ENCODE peak calls at places on chromosomes 12 and 14, in eight cellular contexts. One of them, this sample, is unnamed. For H3K4me1, the result is how much of the 10 kb centered on the place peaks cover.

GRCh38 chr14:64074961-64075619 is 219.1 kb downstream of the ESR2 start:
- DNase-seq in heart right ventricle: no peak
- DNase-seq in tibial nerve: no peak
- DNase-seq in mesenchymal stem cell: peak
- DNase-seq in effector memory CD4-positive, alpha-beta T cell: no peak
- DNase-seq in tibial artery: no peak
- DNase-seq in transverse colon: no peak
- DNase-seq in endodermal cell: no peak
- DNase-seq in this sample: no peak

GRCh38 chr12:67650528-67651379 is 2.2 kb downstream of the DYRK2 start:
- DNase-seq in tibial nerve: no peak
- DNase-seq in endodermal cell: peak
- DNase-seq in mesenchymal stem cell: no peak
- DNase-seq in transverse colon: peak
- DNase-seq in effector memory CD4-positive, alpha-beta T cell: no peak
- DNase-seq in tibial artery: no peak
- DNase-seq in heart right ventricle: no peak
- DNase-seq in this sample: no peak

GRCh38 chr12:110262442-110263388 is 18.3 kb upstream of the ATP2A2 start:
- DNase-seq in heart right ventricle: no peak
- DNase-seq in mesenchymal stem cell: peak
- DNase-seq in effector memory CD4-positive, alpha-beta T cell: no peak
- DNase-seq in endodermal cell: no peak
- DNase-seq in tibial nerve: no peak
- DNase-seq in transverse colon: no peak
- DNase-seq in tibial artery: no peak
- DNase-seq in this sample: peak

GRCh38 chr14:58171090-58171489 is 19.1 kb upstream of the ARMH4 start:
- DNase-seq in heart right ventricle: peak
- DNase-seq in effector memory CD4-positive, alpha-beta T cell: peak
- DNase-seq in tibial nerve: peak
- DNase-seq in mesenchymal stem cell: peak
- DNase-seq in endodermal cell: peak
- DNase-seq in tibial artery: peak
- DNase-seq in transverse colon: peak
- DNase-seq in this sample: peak

GRCh38 chr12:108884116-108885012 is 4.5 kb downstream of the DAO start:
- DNase-seq in tibial artery: no peak
- DNase-seq in tibial nerve: peak
- DNase-seq in effector memory CD4-positive, alpha-beta T cell: peak
- DNase-seq in heart right ventricle: peak
- DNase-seq in endodermal cell: peak
- DNase-seq in mesenchymal stem cell: no peak
- DNase-seq in transverse colon: peak
- DNase-seq in this sample: peak

GRCh38 chr14:22231022-22231421 is 358.0 kb downstream of the DAD1 start:
- DNase-seq in transverse colon: no peak
- DNase-seq in mesenchymal stem cell: no peak
- DNase-seq in tibial artery: no peak
- DNase-seq in heart right ventricle: no peak
- DNase-seq in effector memory CD4-positive, alpha-beta T cell: no peak
- DNase-seq in tibial nerve: no peak
- DNase-seq in endodermal cell: no peak
- DNase-seq in this sample: no peak

GRCh38 chr14:77620222-77620865 is 3.9 kb upstream of the SPTLC2 start:
- DNase-seq in effector memory CD4-positive, alpha-beta T cell: no peak
- DNase-seq in transverse colon: no peak
- DNase-seq in endodermal cell: no peak
- DNase-seq in tibial artery: no peak
- DNase-seq in tibial nerve: no peak
- DNase-seq in heart right ventricle: no peak
- DNase-seq in mesenchymal stem cell: no peak
- DNase-seq in this sample: no peak

GRCh38 chr14:39430762-39431415 is 1.3 kb downstream of the FBXO33 start:
- DNase-seq in endodermal cell: peak
- DNase-seq in heart right ventricle: peak
- DNase-seq in mesenchymal stem cell: no peak
- DNase-seq in effector memory CD4-positive, alpha-beta T cell: no peak
- DNase-seq in transverse colon: no peak
- DNase-seq in tibial nerve: no peak
- DNase-seq in tibial artery: no peak
- DNase-seq in this sample: no peak

GRCh38 chr12:91053951-91054715 is 3.7 kb downstream of the KERA start:
- DNase-seq in tibial nerve: no peak
- DNase-seq in effector memory CD4-positive, alpha-beta T cell: no peak
- DNase-seq in transverse colon: peak
- DNase-seq in heart right ventricle: no peak
- DNase-seq in mesenchymal stem cell: peak
- DNase-seq in endodermal cell: no peak
- DNase-seq in tibial artery: no peak
- DNase-seq in this sample: no peak

GRCh38 chr12:122142857-122143256 is 31.2 kb downstream of the IL31 start:
- DNase-seq in tibial artery: no peak
- DNase-seq in transverse colon: no peak
- DNase-seq in tibial nerve: no peak
- DNase-seq in effector memory CD4-positive, alpha-beta T cell: no peak
- DNase-seq in endodermal cell: no peak
- DNase-seq in mesenchymal stem cell: no peak
- DNase-seq in heart right ventricle: no peak
- DNase-seq in this sample: no peak

GRCh38 chr12:109510196-109510595 is 32.8 kb downstream of the UBE3B start:
- DNase-seq in effector memory CD4-positive, alpha-beta T cell: no peak
- DNase-seq in tibial nerve: no peak
- DNase-seq in tibial artery: no peak
- DNase-seq in heart right ventricle: peak
- DNase-seq in mesenchymal stem cell: no peak
- DNase-seq in endodermal cell: no peak
- DNase-seq in transverse colon: no peak
- DNase-seq in this sample: no peak

GRCh38 chr12:54392485-54393349 is 8.2 kb upstream of the ZNF385A start:
- DNase-seq in effector memory CD4-positive, alpha-beta T cell: no peak
- DNase-seq in tibial nerve: no peak
- DNase-seq in endodermal cell: no peak
- DNase-seq in heart right ventricle: no peak
- DNase-seq in transverse colon: no peak
- DNase-seq in tibial artery: no peak
- DNase-seq in mesenchymal stem cell: no peak
- DNase-seq in this sample: no peak

GRCh38 chr14:88005978-88006851 is 1.3 kb downstream of the GPR65 start:
- DNase-seq in tibial nerve: no peak
- DNase-seq in mesenchymal stem cell: no peak
- DNase-seq in heart right ventricle: no peak
- DNase-seq in transverse colon: peak
- DNase-seq in tibial artery: no peak
- DNase-seq in effector memory CD4-positive, alpha-beta T cell: peak
- DNase-seq in endodermal cell: no peak
- DNase-seq in this sample: peak

DNA sequence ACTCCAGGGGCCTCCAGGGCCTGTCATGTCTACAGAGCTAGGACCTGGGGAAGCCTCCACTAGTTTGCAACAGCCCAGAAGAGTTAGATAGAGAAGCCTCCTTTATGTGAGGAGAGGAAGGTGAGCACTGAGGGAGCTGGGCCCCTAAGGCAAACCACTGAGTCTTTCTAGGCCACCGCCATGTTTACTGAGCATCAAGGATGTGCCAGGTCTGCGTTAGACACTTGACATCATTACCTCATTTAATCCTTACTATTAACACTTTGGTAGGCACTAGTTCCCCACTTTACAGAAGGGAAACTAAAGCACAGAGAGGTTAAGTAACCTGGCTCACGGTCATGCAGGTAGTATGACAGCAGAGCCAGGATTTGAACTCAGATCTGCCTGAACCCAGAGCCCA is 12.9 kb downstream of the CTDSP2 start:
- DNase-seq in effector memory CD4-positive, alpha-beta T cell: no peak
- DNase-seq in mesenchymal stem cell: no peak
- DNase-seq in transverse colon: no peak
- DNase-seq in heart right ventricle: no peak
- DNase-seq in tibial artery: no peak
- DNase-seq in tibial nerve: no peak
- DNase-seq in endodermal cell: no peak
- DNase-seq in this sample: no peak
- H3K4me1 ChIP-seq in effector memory CD4-positive, alpha-beta T cell: half or more
- H3K4me1 ChIP-seq in mesenchymal stem cell: half or more
- H3K4me1 ChIP-seq in transverse colon: half or more
- H3K4me1 ChIP-seq in heart right ventricle: half or more
- H3K4me1 ChIP-seq in tibial artery: half or more
- H3K4me1 ChIP-seq in tibial nerve: half or more
- H3K4me1 ChIP-seq in endodermal cell: under half
- H3K4me1 ChIP-seq in this sample: half or more

DNA sequence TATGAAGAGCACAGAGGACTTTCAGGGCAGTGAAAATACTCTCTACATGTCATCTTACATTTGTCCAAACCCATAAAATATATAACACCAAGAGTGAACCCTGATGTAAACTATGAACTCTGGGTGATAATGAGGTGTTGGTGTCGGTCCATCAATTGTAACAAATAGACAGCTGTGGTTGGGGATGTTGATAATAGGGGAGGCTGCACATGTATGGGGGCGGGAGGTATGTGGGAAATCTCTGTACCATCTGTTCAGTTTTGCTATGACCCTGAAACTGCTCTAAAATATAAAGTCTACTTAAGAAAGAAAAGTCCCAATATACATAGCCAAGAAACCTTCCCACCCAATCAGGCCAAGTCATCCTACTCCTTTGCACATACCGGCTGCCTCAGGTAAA is 88.5 kb downstream of the GPR135 start:
- DNase-seq in endodermal cell: no peak
- DNase-seq in effector memory CD4-positive, alpha-beta T cell: no peak
- DNase-seq in tibial nerve: no peak
- DNase-seq in transverse colon: no peak
- DNase-seq in mesenchymal stem cell: no peak
- DNase-seq in tibial artery: no peak
- DNase-seq in heart right ventricle: no peak
- DNase-seq in this sample: no peak
- H3K4me3 ChIP-seq in endodermal cell: no peak
- H3K4me3 ChIP-seq in effector memory CD4-positive, alpha-beta T cell: no peak
- H3K4me3 ChIP-seq in tibial nerve: no peak
- H3K4me3 ChIP-seq in transverse colon: no peak
- H3K4me3 ChIP-seq in mesenchymal stem cell: no peak
- H3K4me3 ChIP-seq in tibial artery: no peak
- H3K4me3 ChIP-seq in heart right ventricle: no peak
- H3K4me3 ChIP-seq in this sample: no peak

GRCh38 chr14:68036203-68036602 is 216.6 kb downstream of the RAD51B start:
- DNase-seq in endodermal cell: no peak
- DNase-seq in tibial artery: no peak
- DNase-seq in mesenchymal stem cell: peak
- DNase-seq in effector memory CD4-positive, alpha-beta T cell: no peak
- DNase-seq in tibial nerve: no peak
- DNase-seq in transverse colon: no peak
- DNase-seq in heart right ventricle: no peak
- DNase-seq in this sample: no peak

GRCh38 chr14:68042002-68042401 is 222.4 kb downstream of the RAD51B start:
- DNase-seq in effector memory CD4-positive, alpha-beta T cell: no peak
- DNase-seq in transverse colon: no peak
- DNase-seq in tibial nerve: no peak
- DNase-seq in tibial artery: no peak
- DNase-seq in mesenchymal stem cell: no peak
- DNase-seq in endodermal cell: no peak
- DNase-seq in heart right ventricle: no peak
- DNase-seq in this sample: no peak

GRCh38 chr14:68040633-68041369 is 221.2 kb downstream of the RAD51B start:
- DNase-seq in transverse colon: no peak
- DNase-seq in endodermal cell: peak
- DNase-seq in effector memory CD4-positive, alpha-beta T cell: no peak
- DNase-seq in mesenchymal stem cell: no peak
- DNase-seq in heart right ventricle: no peak
- DNase-seq in tibial nerve: no peak
- DNase-seq in tibial artery: no peak
- DNase-seq in this sample: no peak

GRCh38 chr14:68042591-68043210 is 223.1 kb downstream of the RAD51B start:
- DNase-seq in endodermal cell: no peak
- DNase-seq in effector memory CD4-positive, alpha-beta T cell: no peak
- DNase-seq in heart right ventricle: no peak
- DNase-seq in tibial nerve: no peak
- DNase-seq in tibial artery: no peak
- DNase-seq in transverse colon: no peak
- DNase-seq in mesenchymal stem cell: peak
- DNase-seq in this sample: no peak

GRCh38 chr14:68039593-68039992 is 220.0 kb downstream of the RAD51B start:
- DNase-seq in heart right ventricle: no peak
- DNase-seq in mesenchymal stem cell: no peak
- DNase-seq in tibial nerve: no peak
- DNase-seq in effector memory CD4-positive, alpha-beta T cell: no peak
- DNase-seq in transverse colon: no peak
- DNase-seq in endodermal cell: no peak
- DNase-seq in tibial artery: no peak
- DNase-seq in this sample: no peak
- H3K4me1 ChIP-seq in heart right ventricle: under half
- H3K4me1 ChIP-seq in mesenchymal stem cell: under half
- H3K4me1 ChIP-seq in tibial nerve: under half
- H3K4me1 ChIP-seq in effector memory CD4-positive, alpha-beta T cell: under half
- H3K4me1 ChIP-seq in transverse colon: under half
- H3K4me1 ChIP-seq in endodermal cell: under half
- H3K4me1 ChIP-seq in tibial artery: under half
- H3K4me1 ChIP-seq in this sample: under half

DNA sequence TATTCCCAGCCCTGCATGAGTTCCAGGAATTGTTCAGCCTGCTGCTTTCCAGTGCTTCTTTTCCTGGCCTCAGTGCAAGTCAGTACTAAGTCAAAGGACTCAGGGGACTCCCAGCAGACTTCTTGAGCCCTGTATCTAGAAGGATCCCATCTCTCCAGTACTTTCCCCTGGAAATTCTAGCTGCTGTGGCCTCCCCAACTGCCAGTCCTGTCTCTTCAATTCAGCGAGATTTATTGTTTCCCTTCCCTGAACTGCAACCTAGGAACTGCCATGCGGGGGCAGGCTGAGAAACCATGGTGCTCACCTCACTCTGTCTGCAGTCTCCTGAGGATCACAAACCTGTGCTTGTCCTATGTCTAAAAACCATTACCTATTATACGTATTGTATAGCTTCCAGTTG is 31.8 kb downstream of the ZNF605 start:
- DNase-seq in tibial nerve: no peak
- DNase-seq in mesenchymal stem cell: no peak
- DNase-seq in transverse colon: no peak
- DNase-seq in endodermal cell: no peak
- DNase-seq in effector memory CD4-positive, alpha-beta T cell: no peak
- DNase-seq in tibial artery: no peak
- DNase-seq in heart right ventricle: no peak
- DNase-seq in this sample: no peak
- H3K4me3 ChIP-seq in tibial nerve: no peak
- H3K4me3 ChIP-seq in mesenchymal stem cell: no peak
- H3K4me3 ChIP-seq in transverse colon: no peak
- H3K4me3 ChIP-seq in endodermal cell: peak
- H3K4me3 ChIP-seq in effector memory CD4-positive, alpha-beta T cell: no peak
- H3K4me3 ChIP-seq in tibial artery: no peak
- H3K4me3 ChIP-seq in heart right ventricle: no peak
- H3K4me3 ChIP-seq in this sample: no peak